ENCODE peak calls at places on chromosomes 12 and 14, in six cellular contexts. D, N, P, Q, O and W are unnamed samples.

GRCh38 chr14:83594874-83595273 is 1935.1 kb upstream of the FLRT2 start:
- DNase-seq in Q (no peak), D (no peak), N (no peak), P (no peak), O (no peak), W (no peak)

GRCh38 chr14:54253195-54253947 is 143.4 kb upstream of the CDKN3 start:
- DNase-seq in P (no peak), Q (no peak), D (peak; percentile 41), N (no peak), O (no peak), W (peak; percentile 53)

GRCh38 chr12:68572650-68573049 is 38.0 kb upstream of the RAP1B start:
- DNase-seq in D (no peak), N (no peak), O (no peak), Q (no peak), P (no peak), W (no peak)

GRCh38 chr12:64746663-64747062 is 12.5 kb downstream of the GNS start:
- DNase-seq in D (no peak), O (no peak), Q (no peak), N (no peak), P (no peak), W (no peak)

GRCh38 chr12:26789731-26790644 is 43.0 kb downstream of the ITPR2 start:
- DNase-seq in N (no peak), P (no peak), D (no peak), O (no peak), Q (no peak), W (peak; percentile 15)

GRCh38 chr14:23483216-23483854 is 13.8 kb downstream of the NGDN start:
- DNase-seq in O (peak; percentile 38), Q (no peak), D (peak; percentile 30), P (no peak), N (no peak), W (no peak)

GRCh38 chr14:31926123-31926522 is 151.0 kb upstream of the ARHGAP5 start:
- DNase-seq in P (no peak), D (peak; percentile 67), O (no peak), Q (no peak), N (no peak), W (peak; percentile 37)

GRCh38 chr14:20035938-20036337 is at the start of gene OR4K13:
- DNase-seq in Q (no peak), P (no peak), N (no peak), D (no peak), O (no peak), W (no peak)

GRCh38 chr12:76762556-76762955 is 1.4 kb upstream of the ZDHHC17 start:
- DNase-seq in N (no peak), D (peak; percentile 12), P (no peak), Q (no peak), O (peak; percentile 55), W (no peak)

GRCh38 chr14:54669759-54670630 is 103.1 kb downstream of the SAMD4A start:
- DNase-seq in N (no peak), D (peak; percentile 58), O (no peak), P (no peak), Q (peak; percentile 93), W (no peak)

GRCh38 chr12:60231301-60231700 is 635.5 kb downstream of the SLC16A7 start:
- DNase-seq in Q (no peak), O (no peak), N (no peak), P (no peak), D (no peak), W (no peak)

GRCh38 chr12:60223242-60223641 is 627.4 kb downstream of the SLC16A7 start:
- DNase-seq in N (no peak), D (no peak), P (no peak), O (no peak), Q (no peak), W (no peak)

GRCh38 chr12:60227916-60228315 is 632.1 kb downstream of the SLC16A7 start:
- DNase-seq in P (no peak), O (no peak), N (no peak), D (no peak), Q (no peak), W (no peak)

GRCh38 chr12:60230103-60230502 is 634.3 kb downstream of the SLC16A7 start:
- DNase-seq in N (no peak), P (no peak), D (no peak), O (no peak), Q (no peak), W (no peak)

GRCh38 chr12:60225216-60226000 is 629.6 kb downstream of the SLC16A7 start:
- DNase-seq in D (no peak), N (no peak), O (no peak), P (no peak), Q (no peak), W (no peak)
- H3K27ac ChIP-seq in D (no peak overlapping the region), N (no peak overlapping the region), O (no peak overlapping the region), P (no peak overlapping the region), Q (no peak overlapping the region), W (no peak overlapping the region)

GRCh38 chr12:19709889-19710288 is 270.6 kb downstream of the AEBP2 start:
- DNase-seq in Q (no peak), P (no peak), N (no peak), D (no peak), O (no peak), W (no peak)

GRCh38 chr12:19706936-19707335 is 267.6 kb downstream of the AEBP2 start:
- DNase-seq in O (no peak), D (no peak), N (no peak), Q (no peak), P (no peak), W (no peak)

GRCh38 chr12:19707948-19708409 is 268.7 kb downstream of the AEBP2 start:
- DNase-seq in P (no peak), N (no peak), Q (no peak), D (no peak), O (no peak), W (no peak)

GRCh38 chr12:19712041-19712440 is 272.7 kb downstream of the AEBP2 start:
- DNase-seq in Q (no peak), P (no peak), N (no peak), O (no peak), D (no peak), W (no peak)

GRCh38 chr12:19710811-19711793 is 271.8 kb downstream of the AEBP2 start:
- DNase-seq in P (peak; percentile 19), D (no peak), N (peak; percentile 62), O (no peak), Q (no peak), W (no peak)
- H3K27ac ChIP-seq in P (no peak overlapping the region), D (no peak overlapping the region), N (peak overlapping the region; percentile 62), O (no peak overlapping the region), Q (no peak overlapping the region), W (no peak overlapping the region)

GRCh38 chr14:104142136-104143041 is 4.0 kb downstream of the KIF26A start:
- DNase-seq in D (no peak), O (no peak), P (no peak), Q (peak; percentile 71), N (no peak), W (no peak)

GRCh38 chr14:104143071-104143470 is 4.7 kb downstream of the KIF26A start:
- DNase-seq in O (no peak), P (no peak), N (no peak), D (no peak), Q (peak; percentile 71), W (no peak)

GRCh38 chr14:104144453-104144790 is 6.0 kb downstream of the KIF26A start:
- DNase-seq in D (no peak), Q (no peak), P (no peak), N (no peak), O (no peak), W (no peak)

GRCh38 chr14:104144911-104145825 is 6.8 kb downstream of the KIF26A start:
- DNase-seq in P (no peak), Q (peak; percentile 73), N (no peak), O (no peak), D (no peak), W (no peak)

GRCh38 chr14:104143521-104144452 is 5.4 kb downstream of the KIF26A start:
- DNase-seq in O (no peak), P (no peak), N (no peak), D (no peak), Q (peak; percentile 59), W (no peak)
- H3K27ac ChIP-seq in O (no peak overlapping the region), P (no peak overlapping the region), N (no peak overlapping the region), D (no peak overlapping the region), Q (no peak overlapping the region), W (no peak overlapping the region)

GRCh38 chr14:56858422-56858821 is 48.1 kb upstream of the OTX2 start:
- DNase-seq in P (no peak), D (peak; percentile 30), O (no peak), N (no peak), Q (no peak), W (no peak)

GRCh38 chr14:56860441-56860840 is 50.2 kb upstream of the OTX2 start:
- DNase-seq in D (no peak), Q (no peak), O (no peak), P (no peak), N (no peak), W (no peak)

GRCh38 chr14:56857206-56857605 is 46.9 kb upstream of the OTX2 start:
- DNase-seq in P (no peak), N (no peak), D (no peak), Q (no peak), O (no peak), W (no peak)

GRCh38 chr14:56854325-56854724 is 44.0 kb upstream of the OTX2 start:
- DNase-seq in Q (no peak), N (no peak), D (no peak), O (no peak), P (no peak), W (no peak)

DNA sequence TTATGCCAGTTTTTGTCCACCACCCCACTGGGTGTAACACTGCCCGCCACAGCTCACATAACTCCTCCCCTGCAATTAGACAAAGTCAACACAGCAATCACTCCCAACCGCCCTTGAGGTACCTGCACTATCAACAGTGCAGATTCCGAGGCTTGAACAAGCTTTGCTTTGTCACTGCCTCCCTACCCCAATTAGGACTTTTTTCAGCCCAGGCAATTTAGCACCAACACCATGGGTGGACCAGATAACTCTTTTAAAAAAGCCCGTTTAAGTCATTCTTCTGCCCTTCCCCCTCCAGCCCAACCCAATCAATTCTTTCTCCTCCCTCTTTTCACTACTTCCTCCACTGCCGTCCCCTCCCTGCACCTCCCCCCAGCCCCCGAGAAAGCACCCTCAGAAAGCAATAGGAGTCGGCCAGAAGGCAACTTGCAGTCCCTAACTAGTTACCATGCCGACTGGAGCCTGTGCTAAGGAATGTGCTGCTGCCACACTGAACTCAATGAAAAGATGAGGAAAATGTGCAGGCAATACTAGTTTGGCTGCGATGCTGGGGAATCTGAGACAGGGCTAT is 45.7 kb upstream of the OTX2 start:
- DNase-seq in P (no peak), O (peak; percentile 90), Q (no peak), N (no peak), D (peak; percentile 38), W (no peak)
- H3K27ac ChIP-seq in P (no peak overlapping the region), O (peak overlapping the region; percentile 91), Q (no peak overlapping the region), N (no peak overlapping the region), D (no peak overlapping the region), W (no peak overlapping the region)

DNA sequence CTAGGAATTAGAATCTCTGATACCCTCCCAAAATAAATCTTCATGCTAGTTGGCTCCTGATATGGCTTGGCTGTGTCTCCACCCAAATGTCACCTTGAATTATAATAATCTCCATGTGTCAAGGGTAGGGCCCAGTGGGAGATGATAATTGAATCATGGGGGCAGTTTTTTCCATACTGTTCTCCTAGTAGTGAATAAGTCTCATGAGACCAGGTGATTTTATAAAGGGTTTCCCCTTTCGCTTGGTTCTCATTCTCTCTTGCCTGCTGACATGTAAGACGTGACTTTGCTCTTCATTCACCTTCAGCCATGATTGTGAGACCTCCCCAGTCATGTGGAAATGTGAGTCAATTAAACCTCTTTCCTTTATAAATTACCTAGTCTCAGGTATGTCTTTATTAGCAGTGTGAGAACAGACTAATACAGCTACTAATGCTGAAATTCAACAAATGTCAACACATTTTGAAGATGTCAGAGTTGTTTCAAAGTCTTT is 12.2 kb upstream of the SPTSSA start:
- DNase-seq in N (no peak), Q (no peak), D (no peak), O (no peak), P (no peak), W (no peak)
- H3K27ac ChIP-seq in N (no peak overlapping the region), Q (no peak overlapping the region), D (no peak overlapping the region), O (no peak overlapping the region), P (no peak overlapping the region), W (no peak overlapping the region)